ENCODE peak calls at places on chromosomes 16 and 17, in eight cellular contexts. R is stimulated activated CD4-positive, alpha-beta T cell treated with anti-CD3 and anti-CD28 coated beads, TNF-alpha, amount 100 ng/mL, for 4 hours; F is activated CD4-positive, alpha-beta T cell treated with anti-CD3 and anti-CD28 coated beads for 24 hours; T is activated naive CD4-positive, alpha-beta T cell treated with anti-CD3 and anti-CD28 coated beads for 36 hours; N is fibroblast of the aortic adventitia; U is NCI-H446; C is endodermal cell; W is A549. J is an unnamed sample.

GRCh38 chr16:86403541-86404163 is 106.7 kb upstream of the FOXF1 start:
- DNase-seq in R (no peak), F (no peak), T (no peak), N (no peak), U (no peak), C (no peak), W (no peak), J (no peak)

GRCh38 chr17:3843935-3844516 is 2.0 kb downstream of the NCBP3 start:
- DNase-seq in R (peak), F (peak), T (peak), N (peak), U (peak), C (peak), W (peak), J (no peak)

GRCh38 chr16:361341-361871 is 8.9 kb upstream of the AXIN1 start:
- DNase-seq in R (no peak), F (no peak), T (no peak), N (no peak), U (no peak), C (peak), W (no peak), J (no peak)

GRCh38 chr17:28807925-28808641 is 34.5 kb downstream of the FAM222B start:
- DNase-seq in R (no peak), F (no peak), T (no peak), N (peak), U (peak), C (peak), W (peak), J (no peak)

GRCh38 chr17:35448214-35448898 is at the start of gene SLFN13:
- DNase-seq in R (peak), F (peak), T (peak), N (peak), U (no peak), C (peak), W (peak), J (peak)

GRCh38 chr17:73064084-73064938 is 28.2 kb downstream of the SLC39A11 start:
- DNase-seq in R (no peak), F (no peak), T (no peak), N (no peak), U (peak), C (no peak), W (no peak), J (no peak)

GRCh38 chr17:77840576-77841160 is 117.8 kb upstream of the TNRC6C start:
- DNase-seq in R (no peak), F (no peak), T (no peak), N (no peak), U (no peak), C (peak), W (no peak), J (no peak)

GRCh38 chr17:65584604-65585521 is 23.4 kb upstream of the AXIN2 start:
- DNase-seq in R (no peak), F (no peak), T (peak), N (peak), U (peak), C (no peak), W (no peak), J (no peak)

GRCh38 chr17:6376901-6377300 is 58.0 kb downstream of the AIPL1 start:
- DNase-seq in R (no peak), F (no peak), T (no peak), N (no peak), U (no peak), C (no peak), W (no peak), J (no peak)

GRCh38 chr16:9934723-9935508 is 247.3 kb downstream of the GRIN2A start:
- DNase-seq in R (no peak), F (no peak), T (no peak), N (peak), U (no peak), C (no peak), W (no peak), J (no peak)

GRCh38 chr16:301950-302349 is 19.0 kb downstream of the PDIA2 start:
- DNase-seq in R (no peak), F (no peak), T (no peak), N (no peak), U (no peak), C (no peak), W (no peak), J (no peak)

GRCh38 chr17:1545618-1546017 is 17.0 kb downstream of the PITPNA start:
- DNase-seq in R (no peak), F (no peak), T (no peak), N (no peak), U (no peak), C (no peak), W (no peak), J (no peak)

GRCh38 chr16:87100306-87101058 is 216.7 kb downstream of the C16orf95 start:
- DNase-seq in R (no peak), F (no peak), T (no peak), N (no peak), U (no peak), C (peak), W (no peak), J (no peak)

GRCh38 chr17:31869031-31869430 is 10.0 kb upstream of the COPRS start:
- DNase-seq in R (no peak), F (no peak), T (no peak), N (no peak), U (no peak), C (no peak), W (no peak), J (no peak)

GRCh38 chr16:8853150-8853549 is 15.7 kb downstream of the CARHSP1 start:
- DNase-seq in R (no peak), F (no peak), T (no peak), N (no peak), U (no peak), C (no peak), W (no peak), J (no peak)

GRCh38 chr16:56013962-56014552 is 138.9 kb upstream of the CES5A start:
- DNase-seq in R (no peak), F (peak), T (peak), N (peak), U (no peak), C (peak), W (no peak), J (peak)

GRCh38 chr17:12395733-12396354 is 269.8 kb upstream of the MYOCD start:
- DNase-seq in R (no peak), F (peak), T (peak), N (no peak), U (no peak), C (peak), W (peak), J (peak)

GRCh38 chr17:37261286-37261685 is 114.5 kb upstream of the C17orf78 start:
- DNase-seq in R (no peak), F (no peak), T (no peak), N (peak), U (no peak), C (no peak), W (no peak), J (peak)